ENCODE peak calls at places on chromosomes 16 and 17, in nine cellular contexts. O is heart left ventricle, N is stomach, M is osteocyte, Y is esophagus squamous epithelium, U is Calu3, S is neural crest cell, A is HL-60, W is mucosa of descending colon. D is an unnamed sample.

GRCh38 chr16:75024591-75024990 is 25.8 kb downstream of the ZNRF1 start:
- DNase-seq in O (no peak), N (no peak), M (no peak), Y (no peak), U (no peak), S (no peak), A (no peak), W (no peak), D (no peak)

GRCh38 chr17:72076678-72077030 is 44.2 kb upstream of the SOX9 start:
- DNase-seq in O (no peak), N (no peak), M (no peak), Y (no peak), U (no peak), S (no peak), A (no peak), W (no peak), D (no peak)

GRCh38 chr17:50710025-50710424 is 2.3 kb upstream of the ANKRD40 start:
- DNase-seq in O (no peak), N (no peak), M (no peak), Y (no peak), U (no peak), S (no peak), A (no peak), W (no peak), D (no peak)

GRCh38 chr16:77938913-77939312 is 83.4 kb upstream of the CLEC3A start:
- DNase-seq in O (no peak), N (no peak), M (no peak), Y (no peak), U (no peak), S (no peak), A (no peak), W (no peak), D (no peak)

GRCh38 chr16:88561485-88562369 is 8.5 kb upstream of the ZC3H18 start:
- DNase-seq in O (peak; percentile 29), N (peak; percentile 52), M (no peak), Y (no peak), U (peak; percentile 65), S (peak; percentile 43), A (no peak), W (no peak), D (peak; percentile 61)

GRCh38 chr16:10685709-10686108 is 9.0 kb downstream of the TEKT5 start:
- DNase-seq in O (no peak), N (no peak), M (peak; percentile 67), Y (no peak), U (no peak), S (no peak), A (no peak), W (no peak), D (no peak)

GRCh38 chr16:1150511-1150982 is 2.4 kb upstream of the CACNA1H start:
- DNase-seq in O (no peak), N (no peak), M (no peak), Y (no peak), U (no peak), S (no peak), A (peak; percentile 7), W (no peak), D (no peak)

GRCh38 chr17:35087731-35088646 is 24.5 kb upstream of the RFFL start:
- DNase-seq in O (peak; percentile 55), N (peak; percentile 58), M (no peak), Y (no peak), U (peak; percentile 31), S (peak; percentile 29), A (peak; percentile 51), W (peak; percentile 79), D (peak; percentile 75)

GRCh38 chr16:79274197-79274596 is 326.3 kb downstream of the MAF start:
- DNase-seq in O (no peak), N (no peak), M (no peak), Y (no peak), U (no peak), S (no peak), A (no peak), W (no peak), D (no peak)

GRCh38 chr17:42913527-42913926 is 12.9 kb downstream of the G6PC1 start:
- DNase-seq in O (no peak), N (no peak), M (no peak), Y (no peak), U (no peak), S (no peak), A (no peak), W (no peak), D (no peak)

GRCh38 chr16:11229906-11230305 is 26.1 kb downstream of the SOCS1 start:
- DNase-seq in O (no peak), N (peak; percentile 62), M (no peak), Y (no peak), U (peak; percentile 41), S (no peak), A (no peak), W (peak; percentile 84), D (no peak)

DNA sequence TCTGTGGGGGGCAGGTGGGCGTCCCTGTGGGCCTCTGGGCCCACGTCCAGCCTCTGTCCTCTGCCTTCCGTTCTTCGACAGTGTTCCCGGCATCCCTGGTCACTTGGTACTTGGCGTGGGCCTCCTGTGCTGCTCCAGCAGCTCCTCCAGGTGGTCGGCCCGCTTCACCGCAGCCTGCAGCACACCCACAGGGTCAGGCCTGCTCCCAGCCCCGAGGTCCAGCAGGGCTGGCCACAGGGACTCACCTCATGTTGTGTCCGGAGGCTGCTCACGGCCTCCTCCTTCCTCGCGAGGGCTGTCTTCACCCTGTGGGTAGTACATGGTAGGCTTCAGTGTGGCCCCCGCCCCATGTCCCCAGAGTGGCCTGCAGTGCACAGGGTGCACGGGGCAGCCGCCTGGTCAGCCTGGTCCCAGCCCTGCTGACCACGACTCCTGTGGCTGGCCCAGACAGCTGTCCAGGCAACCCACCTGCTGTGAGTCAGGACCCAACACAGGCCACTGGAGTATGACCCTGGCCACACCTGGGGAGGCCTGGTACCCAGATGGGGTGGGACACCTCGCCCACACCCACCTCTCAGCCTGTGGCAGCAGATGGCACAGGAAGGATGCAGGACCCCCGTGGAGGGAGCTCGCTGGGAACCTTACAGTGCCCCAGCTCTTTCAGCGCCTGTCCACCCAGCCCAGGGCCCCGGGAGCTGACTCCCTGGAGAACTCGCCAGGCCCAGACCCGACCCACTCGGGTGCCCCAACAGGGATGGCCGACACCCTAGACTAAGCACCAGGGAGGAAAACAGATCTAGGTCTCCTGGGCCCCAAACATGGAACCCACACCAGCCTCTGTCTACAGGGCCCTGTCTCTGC is 23.9 kb upstream of the AATK start:
- DNase-seq in O (peak; percentile 6), N (no peak), M (no peak), Y (no peak), U (no peak), S (no peak), A (no peak), W (no peak), D (no peak)
- TF ChIP-seq CTCF in O (peak; percentile 9), N (no peak), M (peak; percentile 13), Y (no peak), U (no peak), S (no peak), A (no peak), W (no peak), D (peak; percentile 13)

DNA sequence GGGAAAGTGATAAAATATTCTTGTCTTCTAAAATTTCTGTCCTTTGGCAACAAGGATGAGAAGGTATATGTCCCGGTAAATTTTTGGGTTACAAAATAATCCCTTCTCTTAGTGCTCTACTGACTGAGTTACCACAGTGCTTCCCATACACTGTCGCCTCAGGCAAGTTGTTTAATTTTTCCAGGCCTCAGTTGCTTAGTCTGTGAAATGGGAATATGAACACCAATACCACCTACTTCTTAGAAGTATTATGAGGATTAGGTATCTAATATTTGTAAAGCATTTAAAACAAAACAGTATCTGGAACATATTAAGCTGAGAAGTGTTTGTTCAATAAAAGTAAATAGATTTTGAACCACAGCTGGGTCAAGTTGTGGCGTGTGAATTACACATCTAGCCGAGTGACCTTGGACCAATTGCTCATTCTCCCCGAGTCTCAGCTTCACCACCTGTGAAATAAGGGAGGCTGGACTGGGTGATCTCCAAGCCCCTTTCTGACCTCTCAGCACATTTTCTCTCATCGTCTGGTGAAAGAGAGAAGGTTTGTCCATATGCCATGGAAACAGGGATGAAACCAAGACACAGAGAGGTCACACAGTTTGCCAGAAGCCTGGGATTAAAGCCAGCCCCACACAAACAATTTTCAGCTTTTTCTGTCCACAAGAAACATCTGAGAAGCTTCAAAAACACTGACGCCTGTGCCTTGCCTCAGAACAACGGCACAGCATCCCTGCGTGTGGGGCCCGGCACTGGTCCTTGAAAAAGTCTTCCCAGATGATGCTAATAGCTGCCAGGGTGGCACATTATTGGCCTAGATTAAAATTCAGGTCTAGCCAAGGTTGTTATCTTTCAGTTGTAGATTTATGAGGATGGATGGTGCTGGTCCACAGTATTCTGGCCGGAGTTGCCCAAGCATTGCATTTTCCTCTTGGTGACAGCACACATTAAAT is 321.2 kb downstream of the HAPSTR1 start:
- DNase-seq in O (no peak), N (no peak), M (no peak), Y (no peak), U (no peak), S (no peak), A (no peak), W (no peak), D (no peak)
- TF ChIP-seq CTCF in O (no peak), N (no peak), M (no peak), Y (no peak), U (no peak), S (no peak), A (no peak), W (no peak), D (no peak)

DNA sequence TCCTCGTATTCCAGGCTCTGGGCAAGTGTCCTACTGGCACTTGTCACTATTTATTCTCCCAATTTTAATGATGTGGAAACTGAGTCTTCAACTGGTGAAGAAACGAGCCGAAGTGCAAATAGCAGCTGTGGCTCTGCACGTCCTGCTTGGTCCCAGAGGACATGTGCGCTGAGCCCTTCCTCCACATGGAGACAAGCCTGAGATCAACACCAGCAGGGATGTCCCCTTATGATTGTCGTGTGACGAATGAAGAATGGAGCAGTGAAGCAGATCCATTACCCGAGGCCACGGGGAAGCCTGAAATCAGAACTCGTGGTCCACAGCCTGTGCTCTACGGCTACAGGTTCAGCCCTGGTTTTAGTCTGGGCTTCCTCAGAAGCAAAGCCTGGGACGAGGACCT is 61.0 kb downstream of the FOXL1 start:
- DNase-seq in O (no peak), N (no peak), M (no peak), Y (no peak), U (no peak), S (no peak), A (no peak), W (no peak), D (no peak)
- TF ChIP-seq CTCF in O (no peak), N (no peak), M (no peak), Y (no peak), U (no peak), S (no peak), A (no peak), W (no peak), D (no peak)

GRCh38 chr17:78111727-78112507 is 16.6 kb downstream of the TMC6 start:
- DNase-seq in O (no peak), N (no peak), M (no peak), Y (no peak), U (no peak), S (no peak), A (no peak), W (peak; percentile 56), D (no peak)

GRCh38 chr17:78114831-78115723 is 13.5 kb downstream of the TMC6 start:
- DNase-seq in O (peak; percentile 58), N (no peak), M (no peak), Y (no peak), U (no peak), S (no peak), A (no peak), W (peak; percentile 49), D (no peak)

GRCh38 chr17:78111012-78111726 is 17.4 kb downstream of the TMC6 start:
- DNase-seq in O (no peak), N (no peak), M (no peak), Y (no peak), U (no peak), S (no peak), A (no peak), W (peak; percentile 46), D (no peak)

GRCh38 chr17:78113804-78114785 is 14.5 kb downstream of the TMC6 start:
- DNase-seq in O (no peak), N (no peak), M (no peak), Y (no peak), U (no peak), S (no peak), A (no peak), W (no peak), D (no peak)

GRCh38 chr17:78112508-78113471 is 15.8 kb downstream of the TMC6 start:
- DNase-seq in O (peak; percentile 73), N (peak; percentile 87), M (peak; percentile 93), Y (no peak), U (peak; percentile 89), S (peak; percentile 91), A (no peak), W (peak; percentile 87), D (peak; percentile 86)
- TF ChIP-seq CTCF in O (peak; percentile 99), N (peak; percentile 59), M (peak; percentile 99), Y (peak; percentile 99), U (peak; percentile 97), S (peak; percentile 97), A (peak; percentile 94), W (peak; percentile 99), D (peak; percentile 100)

D was measured in lower lobe of right lung.